ENCODE peak calls at places on chromosomes 3 and 15, in six cellular contexts. V, S, X, U, C and J are unnamed samples.

GRCh38 chr3:126781889-126782491 is 78.0 kb downstream of the CHCHD6 start:
- DNase-seq in U (no peak), S (peak), C (no peak), X (no peak), V (no peak), J (no peak)

GRCh38 chr3:149369991-149370866 is 7.2 kb downstream of the TM4SF1 start:
- DNase-seq in U (no peak), X (no peak), C (no peak), V (no peak), S (no peak), J (no peak)

GRCh38 chr15:58487041-58487723 is 55.4 kb downstream of the LIPC start:
- DNase-seq in V (no peak), X (no peak), U (no peak), C (no peak), S (no peak), J (no peak)

GRCh38 chr3:98108162-98108561 is 21.2 kb downstream of the OR5AC2 start:
- DNase-seq in C (no peak), U (no peak), X (no peak), V (no peak), S (no peak), J (no peak)

GRCh38 chr3:19688767-19689166 is 245.2 kb downstream of the EFHB start:
- DNase-seq in V (no peak), U (peak), C (no peak), S (no peak), X (no peak), J (no peak)

GRCh38 chr3:79369306-79369705 is 398.5 kb downstream of the ROBO1 start:
- DNase-seq in X (no peak), S (no peak), V (no peak), C (no peak), U (no peak), J (no peak)

GRCh38 chr15:81176291-81176893 is 20.3 kb upstream of the IL16 start:
- DNase-seq in S (no peak), X (no peak), V (no peak), U (no peak), C (peak), J (no peak)

GRCh38 chr15:66564136-66565041 is 1.4 kb downstream of the LCTL start:
- DNase-seq in X (no peak), V (no peak), S (no peak), U (no peak), C (no peak), J (no peak)

GRCh38 chr3:113546414-113546893 is 14.1 kb downstream of the SIDT1 start:
- DNase-seq in V (peak), C (no peak), U (no peak), S (no peak), X (no peak), J (peak)

GRCh38 chr3:81195483-81195882 is 566.0 kb downstream of the GBE1 start:
- DNase-seq in U (no peak), C (no peak), X (no peak), S (no peak), V (no peak), J (no peak)

GRCh38 chr3:100893108-100893507 is 100.1 kb downstream of the ABI3BP start:
- DNase-seq in X (no peak), C (no peak), U (peak), S (no peak), V (no peak), J (no peak)

GRCh38 chr15:29774900-29775299 is 47.4 kb downstream of the TJP1 start:
- DNase-seq in U (no peak), V (no peak), X (no peak), C (no peak), S (no peak), J (no peak)

GRCh38 chr3:43169987-43170386 is 64.1 kb upstream of the POMGNT2 start:
- DNase-seq in X (no peak), V (no peak), S (no peak), C (peak), U (no peak), J (no peak)

GRCh38 chr3:40920041-40920440 is 279.3 kb upstream of the CTNNB1 start:
- DNase-seq in U (peak), X (no peak), V (no peak), S (peak), C (no peak), J (no peak)

GRCh38 chr3:55489804-55490132 is 2.7 kb upstream of the WNT5A start:
- DNase-seq in V (no peak), S (no peak), C (no peak), X (no peak), U (no peak), J (no peak)

GRCh38 chr15:25244731-25245585 is 193.9 kb downstream of the UBE3A start:
- DNase-seq in V (no peak), S (no peak), X (no peak), C (no peak), U (no peak), J (no peak)

GRCh38 chr15:91627473-91628309 is 225.8 kb upstream of the SLCO3A1 start:
- DNase-seq in U (no peak), S (no peak), V (no peak), C (no peak), X (no peak), J (no peak)

GRCh38 chr3:10419637-10420232 is 85.7 kb downstream of the ATP2B2 start:
- DNase-seq in V (no peak), X (no peak), U (no peak), S (no peak), C (no peak), J (no peak)

GRCh38 chr3:17011774-17012338 is 127.1 kb downstream of the PLCL2 start:
- DNase-seq in C (no peak), U (no peak), X (no peak), S (no peak), V (no peak), J (no peak)

DNA sequence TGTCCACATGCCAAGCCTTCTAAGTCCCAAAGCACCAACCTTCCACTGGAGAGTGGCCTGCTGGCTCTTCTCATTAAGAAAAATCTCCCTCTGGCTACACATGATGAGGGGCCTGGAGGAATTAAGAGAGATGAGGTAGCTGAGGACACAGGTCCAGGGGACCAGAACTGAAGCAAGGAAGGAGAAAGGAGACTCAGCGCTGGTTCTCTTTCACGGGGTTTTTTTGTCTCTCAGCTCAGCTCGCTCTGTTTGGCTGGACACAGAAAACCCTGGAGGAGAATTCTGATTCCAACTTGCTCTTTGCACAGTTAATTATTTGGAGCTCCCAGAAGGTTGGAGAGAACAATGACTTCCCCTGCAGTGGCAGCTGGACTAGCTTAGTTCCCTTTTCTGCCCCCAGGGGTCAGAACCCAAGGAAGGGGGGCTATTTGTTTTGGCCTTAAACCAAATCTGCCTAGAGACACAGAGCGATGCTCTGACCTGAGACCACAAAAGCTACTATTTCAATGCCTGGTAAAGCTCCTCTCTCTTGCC is 507.6 kb downstream of the FHIT start:
- DNase-seq in C (no peak), X (no peak), V (no peak), U (peak), S (no peak), J (no peak)
- TF ChIP-seq CTCF in C (no peak), X (peak), V (no peak), U (peak), S (no peak), J (no peak)

GRCh38 chr3:24088782-24089181 is 143.7 kb downstream of the NR1D2 start:
- DNase-seq in V (peak), X (no peak), C (no peak), S (no peak), U (peak), J (peak)
- TF ChIP-seq CTCF in V (no peak), X (peak), C (peak), S (no peak), U (peak), J (no peak)

GRCh38 chr3:147397155-147397888 is 9.0 kb downstream of the ZIC4 start:
- DNase-seq in U (no peak), V (no peak), X (no peak), C (peak), S (no peak), J (no peak)
- TF ChIP-seq CTCF in U (no peak), V (no peak), X (no peak), C (no peak), S (no peak), J (no peak)

DNA sequence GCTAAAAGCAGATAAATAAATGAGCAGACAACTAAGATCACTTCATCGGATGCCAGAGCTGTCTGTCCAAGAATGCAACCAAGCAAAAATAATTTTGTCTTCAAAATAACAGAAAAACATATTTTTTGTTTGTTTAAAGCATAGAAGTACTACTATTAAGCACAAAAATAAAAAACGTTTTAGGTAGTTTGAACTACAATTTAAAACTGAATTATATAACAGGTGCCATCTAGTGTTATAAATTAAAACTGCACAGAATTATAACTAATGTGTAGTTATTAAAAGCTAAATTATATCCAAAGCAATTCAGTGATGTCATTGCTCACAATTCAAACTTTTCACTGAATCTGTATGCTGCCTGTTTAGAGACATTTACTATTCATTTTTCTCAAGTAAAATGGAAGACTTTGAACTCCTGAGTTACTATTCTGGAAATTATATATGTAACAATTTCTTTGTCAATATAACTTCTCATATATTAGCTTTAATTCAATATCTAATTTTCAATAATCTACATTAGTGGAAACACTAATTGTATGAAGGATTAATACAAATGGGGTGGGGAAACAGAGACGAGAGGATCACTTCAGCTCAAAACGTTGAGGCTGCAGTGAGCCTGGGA is 29.5 kb downstream of the LINS1 start:
- DNase-seq in S (no peak), C (no peak), U (peak), V (no peak), X (no peak), J (no peak)
- TF ChIP-seq CTCF in S (peak), C (peak), U (no peak), V (no peak), X (peak), J (no peak)

GRCh38 chr3:69451594-69451993 is 65.7 kb upstream of the FRMD4B start:
- DNase-seq in U (peak), S (no peak), V (no peak), C (no peak), X (no peak), J (no peak)
- TF ChIP-seq CTCF in U (peak), S (no peak), V (no peak), C (no peak), X (peak), J (no peak)

GRCh38 chr3:123749716-123750115 is 134.4 kb downstream of the MYLK start:
- DNase-seq in U (peak), V (no peak), S (no peak), X (no peak), C (no peak), J (no peak)
- TF ChIP-seq CTCF in U (no peak), V (no peak), S (no peak), X (no peak), C (no peak), J (no peak)

GRCh38 chr3:119205685-119206084 is 32.3 kb downstream of the UPK1B start:
- DNase-seq in C (no peak), X (no peak), S (no peak), V (no peak), U (no peak), J (no peak)

GRCh38 chr3:119211193-119211592 is 29.5 kb downstream of the B4GALT4 start:
- DNase-seq in S (peak), X (no peak), V (no peak), U (no peak), C (no peak), J (no peak)

GRCh38 chr3:119205209-119205608 is 31.8 kb downstream of the UPK1B start:
- DNase-seq in U (no peak), V (no peak), X (no peak), S (no peak), C (no peak), J (no peak)

GRCh38 chr3:119207512-119207875 is 33.2 kb downstream of the B4GALT4 start:
- DNase-seq in V (no peak), X (no peak), S (no peak), C (no peak), U (no peak), J (no peak)

DNA sequence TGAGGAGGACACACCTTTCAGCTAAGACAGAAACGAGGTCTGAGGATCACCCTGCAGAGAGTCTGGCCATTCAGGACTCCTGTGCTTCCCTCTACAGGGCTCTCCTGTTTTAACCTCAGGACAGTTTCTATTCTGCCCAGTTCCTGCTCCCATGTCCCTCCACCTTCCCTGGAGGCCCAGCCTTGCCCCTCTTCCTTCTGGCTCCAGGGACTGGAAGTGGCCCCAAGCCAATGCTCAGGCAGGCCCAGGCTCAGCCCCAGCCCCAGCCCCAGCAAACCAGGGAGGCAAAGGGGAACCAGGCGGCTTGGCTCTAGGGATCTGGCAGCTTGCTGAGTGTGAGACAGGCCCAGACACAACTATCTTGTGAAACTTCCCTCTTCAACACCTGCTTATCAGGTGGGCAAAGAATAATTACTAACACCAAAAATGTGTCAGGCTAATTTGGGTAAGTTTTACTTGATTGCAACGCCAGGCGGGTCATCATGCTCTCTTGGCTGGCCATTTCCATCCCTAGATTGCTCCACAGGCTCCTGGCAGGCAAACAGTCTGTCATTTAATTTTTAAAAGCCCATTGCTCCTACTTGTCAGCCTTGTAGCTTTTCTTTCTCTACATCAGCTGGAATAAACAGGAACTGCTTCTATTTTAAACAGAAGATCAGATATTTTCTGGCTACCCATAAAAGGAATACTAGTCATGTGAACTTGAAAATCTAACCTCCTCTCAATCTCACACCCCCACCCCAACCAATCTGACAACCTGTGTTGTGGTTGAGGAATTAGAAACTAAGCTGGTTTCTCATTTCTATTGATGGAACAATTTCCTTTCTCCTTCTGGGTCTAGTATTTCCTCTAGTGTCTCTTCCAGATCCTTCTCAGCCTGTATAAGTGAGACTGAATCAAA is 33.5 kb downstream of the UPK1B start:
- DNase-seq in U (no peak), S (peak), X (no peak), C (no peak), V (no peak), J (no peak)
- TF ChIP-seq CTCF in U (no peak), S (no peak), X (no peak), C (no peak), V (no peak), J (no peak)